ENCODE peak calls at places on chromosomes 7 and 10, in six cellular contexts. B is HepG2, S is PC-3, Q is GM23248, O is HCT116, E is hepatocyte. R is an unnamed sample. For H3K4me1, the result is how much of the 10 kb centered on the place peaks cover.

GRCh38 chr7:106041140-106041717 is 70.9 kb downstream of the SYPL1 start:
- DNase-seq in Q (peak), O (peak), B (peak), E (peak), S (peak), R (peak)

GRCh38 chr7:55018361-55019328 is at the start of gene EGFR:
- DNase-seq in B (no peak), Q (peak), E (peak), S (peak), O (peak), R (peak)

GRCh38 chr7:50281680-50282445 is 22.7 kb upstream of the IKZF1 start:
- DNase-seq in S (no peak), B (no peak), E (no peak), Q (no peak), O (no peak), R (no peak)

GRCh38 chr10:14727389-14727918 is 47.2 kb downstream of the FAM107B start:
- DNase-seq in E (no peak), Q (no peak), B (no peak), S (no peak), O (no peak), R (no peak)

GRCh38 chr10:131203456-131204357 is 107.8 kb downstream of the TCERG1L start:
- DNase-seq in B (no peak), O (no peak), S (no peak), Q (no peak), E (no peak), R (no peak)

GRCh38 chr7:27155816-27156507 is 513 bp downstream of the HOXA7 start:
- DNase-seq in E (no peak), B (no peak), S (peak), Q (peak), O (no peak), R (no peak)

GRCh38 chr10:102016416-102016815 is 39.6 kb downstream of the ARMH3 start:
- DNase-seq in O (no peak), E (no peak), Q (peak), B (no peak), S (no peak), R (no peak)

GRCh38 chr7:136947347-136947746 is 78.9 kb downstream of the CHRM2 start:
- DNase-seq in E (no peak), O (no peak), Q (peak), S (peak), B (no peak), R (no peak)

GRCh38 chr7:44267178-44267577 is 58.2 kb downstream of the CAMK2B start:
- DNase-seq in E (no peak), Q (no peak), O (no peak), B (no peak), S (no peak), R (no peak)

GRCh38 chr7:44267719-44268413 is 57.5 kb downstream of the CAMK2B start:
- DNase-seq in O (no peak), Q (no peak), B (no peak), E (no peak), S (no peak), R (no peak)

GRCh38 chr7:44269943-44270493 is 55.4 kb downstream of the CAMK2B start:
- DNase-seq in E (no peak), S (no peak), Q (no peak), O (no peak), B (no peak), R (no peak)

GRCh38 chr7:44269417-44269816 is 56.0 kb downstream of the CAMK2B start:
- DNase-seq in S (no peak), Q (no peak), E (no peak), B (no peak), O (no peak), R (no peak)

DNA sequence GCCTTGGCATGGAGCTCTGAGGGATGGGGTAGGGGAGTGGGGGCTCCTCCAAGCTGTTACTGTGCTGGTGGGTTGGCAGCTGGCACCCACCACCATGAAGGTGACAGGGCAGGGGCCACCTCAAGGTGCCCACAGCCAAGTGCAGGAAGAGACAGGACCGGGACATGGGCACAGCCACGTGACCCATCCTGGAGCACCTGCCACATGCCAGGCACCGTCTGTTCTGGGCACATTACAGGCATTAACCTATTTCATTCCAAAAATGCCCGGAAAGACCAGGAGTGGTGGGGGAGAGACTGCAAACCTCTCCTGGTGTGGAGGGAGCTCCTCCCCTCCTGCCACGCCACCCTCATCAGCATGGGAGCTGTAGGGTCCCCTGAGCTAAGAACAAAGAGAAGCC is 56.7 kb downstream of the CAMK2B start:
- DNase-seq in S (no peak), E (no peak), Q (no peak), O (no peak), B (no peak), R (no peak)
- H3K4me1 ChIP-seq in S (under half), E (under half), Q (under half), O (under half), B (under half), R (under half)

GRCh38 chr7:113263749-113264148 is 145.4 kb upstream of the SMIM30 start:
- DNase-seq in S (no peak), O (no peak), Q (no peak), B (no peak), E (no peak), R (no peak)
- H2AFZ ChIP-seq in S (peak), O (peak), Q (peak), B (no peak), E (no peak), R (peak)

GRCh38 chr7:4286281-4286680 is 395.8 kb upstream of the FOXK1 start:
- DNase-seq in B (no peak), O (no peak), E (no peak), S (no peak), Q (no peak), R (no peak)
- H3K4me1 ChIP-seq in B (under half), O (under half), E (under half), S (under half), Q (under half), R (under half)

GRCh38 chr10:1180071-1180730 is 124.0 kb downstream of the WDR37 start:
- DNase-seq in Q (no peak), O (no peak), B (no peak), S (no peak), E (no peak), R (no peak)

GRCh38 chr10:1179346-1180070 is 123.3 kb downstream of the WDR37 start:
- DNase-seq in E (no peak), Q (no peak), S (no peak), O (no peak), B (no peak), R (no peak)

GRCh38 chr10:1183033-1183396 is 126.8 kb downstream of the WDR37 start:
- DNase-seq in E (peak), B (no peak), Q (no peak), S (no peak), O (no peak), R (no peak)

GRCh38 chr10:1182280-1183032 is 126.3 kb downstream of the WDR37 start:
- DNase-seq in S (no peak), B (no peak), O (no peak), Q (no peak), E (no peak), R (no peak)

GRCh38 chr10:1180836-1181235 is 124.7 kb downstream of the WDR37 start:
- DNase-seq in E (no peak), O (no peak), B (no peak), Q (no peak), S (no peak), R (no peak)
- H2AFZ ChIP-seq in E (no peak), O (no peak), B (no peak), Q (no peak), S (no peak), R (no peak)

GRCh38 chr10:110357871-110358270 is 53.2 kb upstream of the SMNDC1 start:
- DNase-seq in S (no peak), E (no peak), B (no peak), Q (no peak), O (no peak), R (no peak)
- H3K4me1 ChIP-seq in S (half or more), E (under half), B (under half), Q (under half), O (half or more), R (half or more)

DNA sequence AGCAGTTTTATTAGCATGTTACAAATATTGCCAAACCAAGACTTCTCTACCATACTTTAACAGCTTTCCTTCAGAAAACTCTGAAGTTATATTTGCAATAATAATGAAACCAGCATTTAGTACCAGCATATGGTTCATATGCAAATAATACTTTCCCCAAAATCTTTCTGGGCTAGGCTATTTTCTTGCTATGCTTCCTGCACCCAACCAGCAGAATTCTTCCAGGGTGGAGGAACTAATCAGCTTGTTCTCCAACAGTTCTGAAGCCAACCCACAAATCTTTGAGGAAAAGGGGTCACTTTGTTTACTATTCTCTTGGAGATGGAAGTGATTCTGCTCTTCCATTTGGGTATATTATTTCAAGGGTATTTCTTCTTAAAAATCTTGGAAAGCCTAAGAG is 103.5 kb downstream of the HECTD2 start:
- DNase-seq in S (no peak), O (no peak), Q (no peak), B (no peak), E (no peak), R (no peak)
- H2AFZ ChIP-seq in S (no peak), O (no peak), Q (peak), B (no peak), E (no peak), R (no peak)

GRCh38 chr7:134902058-134902457 is 84.2 kb upstream of the AGBL3 start:
- DNase-seq in B (no peak), E (no peak), O (no peak), S (no peak), Q (peak), R (no peak)
- H3K4me1 ChIP-seq in B (half or more), E (under half), O (under half), S (under half), Q (half or more), R (under half)

R was measured in PC-9.